ENCODE peak calls at places on chromosomes 7 and 10, in eight cellular contexts. L is mammary epithelial cell, I is astrocyte, Q is IMR-90, G is colonic mucosa, S is kidney, V is neural progenitor cell, X is GM23248. K is an unnamed sample.

GRCh38 chr10:33386926-33387325 is 52.5 kb upstream of the NRP1 start:
- DNase-seq in Q (peak; percentile 31), I (peak; percentile 38), L (no peak), G (no peak), S (no peak), V (no peak), X (no peak), K (no peak)

GRCh38 chr10:60148266-60148840 is 241.3 kb downstream of the ANK3 start:
- DNase-seq in L (peak; percentile 73), I (peak; percentile 82), X (peak; percentile 64), S (no peak), G (peak; percentile 75), V (no peak), Q (peak; percentile 84), K (no peak)

GRCh38 chr7:93890041-93890463 is 501 bp downstream of the TFPI2 start:
- DNase-seq in S (peak; percentile 75), L (peak; percentile 71), Q (peak; percentile 63), I (peak; percentile 62), V (peak; percentile 67), X (peak; percentile 85), G (no peak), K (no peak)

GRCh38 chr10:8852546-8852945 is 798.1 kb downstream of the GATA3 start:
- DNase-seq in I (no peak), X (no peak), Q (no peak), G (no peak), L (no peak), S (no peak), V (no peak), K (no peak)

GRCh38 chr10:42974693-42975002 is 102.2 kb upstream of the RET start:
- DNase-seq in S (peak; percentile 32), L (no peak), G (no peak), X (no peak), V (no peak), I (no peak), Q (no peak), K (no peak)

GRCh38 chr10:90587081-90587491 is 270.8 kb downstream of the HTR7 start:
- DNase-seq in Q (peak; percentile 68), G (no peak), L (peak; percentile 72), I (peak; percentile 95), X (no peak), V (no peak), S (no peak), K (no peak)

GRCh38 chr7:128059143-128059975 is 28.1 kb upstream of the LRRC4 start:
- DNase-seq in I (peak; percentile 38), Q (no peak), L (no peak), X (no peak), S (no peak), V (peak; percentile 80), G (no peak), K (no peak)

GRCh38 chr10:14532473-14533251 is 201.9 kb upstream of the FRMD4A start:
- DNase-seq in G (peak; percentile 64), S (no peak), X (no peak), I (peak; percentile 22), Q (peak; percentile 65), L (peak; percentile 40), V (no peak), K (no peak)

GRCh38 chr7:158138329-158138597 is 449.4 kb downstream of the PTPRN2 start:
- DNase-seq in S (no peak), G (no peak), V (no peak), L (no peak), X (no peak), Q (no peak), I (no peak), K (no peak)

GRCh38 chr7:158134824-158135223 is 452.8 kb downstream of the PTPRN2 start:
- DNase-seq in G (no peak), I (no peak), V (no peak), X (no peak), S (peak; percentile 29), L (no peak), Q (no peak), K (no peak)

GRCh38 chr7:158135931-158136330 is 451.7 kb downstream of the PTPRN2 start:
- DNase-seq in I (no peak), Q (no peak), X (no peak), S (peak; percentile 60), V (no peak), G (no peak), L (no peak), K (no peak)

GRCh38 chr7:158139499-158139898 is 448.1 kb downstream of the PTPRN2 start:
- DNase-seq in G (no peak), Q (no peak), V (no peak), I (no peak), L (no peak), X (no peak), S (peak; percentile 39), K (no peak)

GRCh38 chr7:158137516-158138328 is 449.9 kb downstream of the PTPRN2 start:
- DNase-seq in G (no peak), X (no peak), V (no peak), I (no peak), Q (no peak), S (no peak), L (no peak), K (no peak)
- H3K9me3 ChIP-seq in G (no peaks in the 10 kb centered on the region), X (no peaks in the 10 kb centered on the region), V (no peaks in the 10 kb centered on the region), I (peaks cover 22% of the 10 kb centered on the region), Q (peaks cover 67% of the 10 kb centered on the region), S (no peaks in the 10 kb centered on the region), L (peaks cover 48% of the 10 kb centered on the region), K (no peaks in the 10 kb centered on the region)

GRCh38 chr10:34524369-34525091 is 290.6 kb downstream of the PARD3 start:
- DNase-seq in Q (no peak), I (peak; percentile 69), V (no peak), S (no peak), L (no peak), X (no peak), G (no peak), K (no peak)

GRCh38 chr10:34528320-34528719 is 286.8 kb downstream of the PARD3 start:
- DNase-seq in S (no peak), V (peak; percentile 64), L (peak; percentile 91), X (peak; percentile 94), I (peak; percentile 99), Q (peak; percentile 93), G (no peak), K (no peak)

GRCh38 chr10:34526186-34526585 is 288.9 kb downstream of the PARD3 start:
- DNase-seq in V (no peak), Q (peak; percentile 37), S (no peak), X (peak; percentile 78), L (peak; percentile 48), G (no peak), I (peak; percentile 70), K (no peak)

GRCh38 chr10:34530778-34531177 is 284.3 kb downstream of the PARD3 start:
- DNase-seq in Q (no peak), S (no peak), V (no peak), G (no peak), X (no peak), I (no peak), L (no peak), K (no peak)

DNA sequence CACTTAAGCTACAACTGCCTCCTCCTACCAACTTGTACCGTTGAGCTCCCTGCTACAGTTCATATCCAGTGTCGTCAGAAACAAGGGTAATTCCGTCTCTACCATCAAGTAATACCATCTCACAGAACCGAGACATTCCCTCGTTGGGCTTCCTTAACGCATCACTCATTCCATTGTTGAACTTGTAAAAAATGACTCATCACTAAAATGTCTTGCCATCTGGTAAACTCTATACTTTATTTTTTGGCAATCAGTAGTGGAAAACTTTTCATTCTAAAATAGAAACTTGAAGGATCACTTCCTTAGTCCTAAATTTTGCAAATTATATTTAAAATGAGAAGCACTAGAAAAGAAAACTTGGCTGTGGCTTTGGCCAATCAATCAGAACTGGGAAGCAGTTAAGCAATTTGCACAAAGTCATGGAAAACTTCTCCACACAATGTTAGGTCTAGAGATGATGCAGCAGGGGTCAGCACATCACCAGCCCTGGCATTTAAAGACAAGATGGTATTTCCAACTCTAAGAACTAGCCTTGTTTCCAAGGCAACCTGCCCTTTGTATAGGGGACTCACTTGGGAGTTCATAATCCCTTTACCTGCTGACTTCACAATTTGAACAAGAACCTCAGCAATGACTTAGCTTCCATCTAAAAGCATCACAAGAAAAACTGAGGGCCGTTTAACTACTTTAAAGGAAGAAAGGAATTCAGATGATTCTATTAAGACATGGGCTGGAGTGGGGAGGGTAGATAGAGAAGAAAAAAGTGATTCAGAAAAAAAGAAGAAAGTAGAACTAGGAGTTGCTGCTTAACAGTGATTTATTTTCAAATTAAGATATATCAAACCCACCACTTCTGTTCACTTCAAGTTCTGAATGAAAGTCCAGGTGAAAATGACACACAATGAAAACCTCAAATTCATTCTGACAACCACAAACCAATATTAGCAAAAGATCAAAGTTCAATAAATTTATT is 288.1 kb downstream of the PARD3 start:
- DNase-seq in L (peak; percentile 86), Q (peak; percentile 98), S (no peak), I (peak; percentile 99), G (no peak), X (peak; percentile 94), V (peak; percentile 88), K (no peak)
- H3K9ac ChIP-seq in L (peak overlapping the region; percentile 48), Q (peak overlapping the region; percentile 21), S (no peak overlapping the region), I (peak overlapping the region; percentile 79), G (no peak overlapping the region), X (peak overlapping the region; percentile 82), V (no peak overlapping the region), K (no peak overlapping the region)

DNA sequence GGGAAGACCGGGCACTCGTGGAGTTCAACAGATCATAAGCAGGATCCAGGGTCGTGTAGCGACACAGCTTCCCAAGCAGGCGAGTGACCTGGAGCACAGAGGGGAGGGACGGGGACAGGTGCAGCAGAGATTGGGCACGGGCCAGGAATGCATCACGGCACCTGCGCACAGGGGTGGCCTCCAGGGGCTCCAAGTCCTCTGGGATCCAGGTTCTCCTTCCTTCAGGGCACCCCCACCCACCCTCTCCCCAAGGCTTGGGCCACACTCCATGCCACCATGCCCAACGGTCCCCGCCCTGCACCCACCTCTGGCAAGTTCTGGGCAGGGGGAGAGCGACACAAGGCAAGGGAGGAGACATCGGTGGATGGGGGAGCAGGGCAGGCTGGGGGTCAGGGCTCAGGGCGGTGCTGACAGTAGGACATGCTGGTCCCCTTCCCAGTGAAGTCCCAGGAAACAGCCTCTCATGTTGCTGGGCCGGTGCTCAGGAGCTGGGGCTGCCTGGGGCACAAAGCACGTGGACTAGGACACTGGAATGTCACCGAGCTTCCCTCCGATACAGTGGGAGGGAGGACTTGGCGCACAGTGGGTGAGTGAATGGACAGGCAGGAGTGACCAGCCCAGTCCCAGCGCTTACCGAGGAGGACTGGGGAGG is 597.3 kb downstream of the PTPRN2 start:
- DNase-seq in V (no peak), I (no peak), Q (no peak), S (peak; percentile 69), X (no peak), G (no peak), L (no peak), K (no peak)
- H3K9me3 ChIP-seq in V (no peaks in the 10 kb centered on the region), I (no peaks in the 10 kb centered on the region), Q (peaks cover 62% of the 10 kb centered on the region), S (no peaks in the 10 kb centered on the region), X (no peaks in the 10 kb centered on the region), G (no peaks in the 10 kb centered on the region), L (peaks cover 34% of the 10 kb centered on the region), K (no peaks in the 10 kb centered on the region)

GRCh38 chr7:83861-84632 is 108.3 kb upstream of the FAM20C start:
- DNase-seq in I (no peak), S (no peak), X (no peak), Q (no peak), L (no peak), V (no peak), G (no peak), K (no peak)

GRCh38 chr7:83166-83840 is 109.1 kb upstream of the FAM20C start:
- DNase-seq in V (no peak), G (no peak), S (no peak), I (no peak), X (no peak), L (no peak), Q (no peak), K (no peak)

GRCh38 chr7:80259-81236 is 111.8 kb upstream of the FAM20C start:
- DNase-seq in L (no peak), X (no peak), I (no peak), V (no peak), S (no peak), Q (no peak), G (peak; percentile 14), K (no peak)

GRCh38 chr7:81603-82342 is 110.6 kb upstream of the FAM20C start:
- DNase-seq in I (no peak), G (no peak), Q (no peak), V (no peak), X (no peak), L (peak; percentile 35), S (no peak), K (no peak)

GRCh38 chr7:82343-83155 is 109.8 kb upstream of the FAM20C start:
- DNase-seq in V (peak; percentile 29), S (peak; percentile 77), X (no peak), G (no peak), I (no peak), Q (no peak), L (no peak), K (no peak)
- H3K9ac ChIP-seq in V (no peak overlapping the region), S (no peak overlapping the region), X (no peak overlapping the region), G (no peak overlapping the region), I (no peak overlapping the region), Q (no peak overlapping the region), L (no peak overlapping the region), K (no peak overlapping the region)

K was measured in SK-N-MC.